ENCODE peak calls at places on chromosomes 7 and 10, in six cellular contexts. D is HEK293T; E is CD8-positive, alpha-beta memory T cell; Z is NCI-H446; F is naive thymus-derived CD8-positive, alpha-beta T cell; A is ACHN. N is an unnamed sample.

GRCh38 chr10:663844-664243 is 25.6 kb downstream of the DIP2C start:
- DNase-seq in D (no peak), E (no peak), Z (no peak), F (no peak), A (no peak), N (no peak)

GRCh38 chr10:90587081-90587491 is 270.8 kb downstream of the HTR7 start:
- DNase-seq in D (no peak), E (no peak), Z (no peak), F (no peak), A (no peak), N (peak)

GRCh38 chr7:32290015-32290414 is 200.2 kb downstream of the LSM5 start:
- DNase-seq in D (no peak), E (no peak), Z (peak), F (no peak), A (no peak), N (no peak)

GRCh38 chr7:28408105-28408973 is 4.0 kb upstream of the CREB5 start:
- DNase-seq in D (no peak), E (no peak), Z (no peak), F (no peak), A (no peak), N (peak)

GRCh38 chr10:86857097-86857825 is 100.2 kb downstream of the MMRN2 start:
- DNase-seq in D (no peak), E (no peak), Z (no peak), F (no peak), A (no peak), N (no peak)

GRCh38 chr10:112570585-112570984 is 123.6 kb downstream of the VTI1A start:
- DNase-seq in D (no peak), E (no peak), Z (no peak), F (no peak), A (no peak), N (no peak)

GRCh38 chr7:98165827-98166667 is 45.2 kb upstream of the BHLHA15 start:
- DNase-seq in D (peak), E (peak), Z (no peak), F (peak), A (peak), N (peak)

GRCh38 chr10:30103595-30104310 is 44.4 kb upstream of the JCAD start:
- DNase-seq in D (no peak), E (no peak), Z (no peak), F (no peak), A (no peak), N (no peak)

GRCh38 chr7:4203786-4204185 is 478.3 kb upstream of the FOXK1 start:
- DNase-seq in D (no peak), E (no peak), Z (no peak), F (no peak), A (no peak), N (no peak)

GRCh38 chr10:13776861-13777301 is 190.1 kb downstream of the PRPF18 start:
- DNase-seq in D (no peak), E (no peak), Z (no peak), F (no peak), A (no peak), N (peak)

GRCh38 chr7:26151650-26151952 is 397 bp upstream of the NFE2L3 start:
- DNase-seq in D (no peak), E (no peak), Z (no peak), F (no peak), A (no peak), N (no peak)

GRCh38 chr7:128271471-128272454 is 30.7 kb downstream of the LEP start:
- DNase-seq in D (no peak), E (no peak), Z (no peak), F (no peak), A (no peak), N (no peak)

GRCh38 chr7:149205690-149206381 is 10.5 kb downstream of the ZNF282 start:
- DNase-seq in D (no peak), E (no peak), Z (no peak), F (no peak), A (no peak), N (no peak)

GRCh38 chr7:130063036-130063435 is 7.3 kb upstream of the KLHDC10 start:
- DNase-seq in D (peak), E (peak), Z (peak), F (peak), A (peak), N (no peak)

GRCh38 chr7:83819911-83820310 is 171.0 kb upstream of the SEMA3E start:
- DNase-seq in D (no peak), E (no peak), Z (no peak), F (no peak), A (peak), N (no peak)

GRCh38 chr10:35435824-35436223 is 99.5 kb downstream of the CCNY start:
- DNase-seq in D (no peak), E (no peak), Z (no peak), F (no peak), A (no peak), N (no peak)

GRCh38 chr10:86931872-86932271 is 25.5 kb downstream of the MMRN2 start:
- DNase-seq in D (no peak), E (no peak), Z (no peak), F (no peak), A (no peak), N (no peak)

GRCh38 chr10:3678629-3679227 is 106.3 kb downstream of the KLF6 start:
- DNase-seq in D (no peak), E (no peak), Z (no peak), F (no peak), A (no peak), N (no peak)

GRCh38 chr10:58797356-58797755 is 284.7 kb downstream of the BICC1 start:
- DNase-seq in D (no peak), E (no peak), Z (no peak), F (no peak), A (no peak), N (no peak)

GRCh38 chr10:132447446-132448247 is 50.6 kb downstream of the PWWP2B start:
- DNase-seq in D (no peak), E (peak), Z (no peak), F (peak), A (peak), N (no peak)

GRCh38 chr7:27921081-27921836 is 181.3 kb downstream of the TAX1BP1 start:
- DNase-seq in D (peak), E (peak), Z (peak), F (no peak), A (peak), N (peak)

GRCh38 chr7:2169923-2170575 is 62.7 kb downstream of the MAD1L1 start:
- DNase-seq in D (no peak), E (no peak), Z (no peak), F (no peak), A (no peak), N (no peak)

GRCh38 chr7:918118-918425 is 36.4 kb downstream of the ADAP1 start:
- DNase-seq in D (no peak), E (no peak), Z (no peak), F (no peak), A (no peak), N (no peak)

GRCh38 chr10:52030051-52030867 is 283.8 kb upstream of the DKK1 start:
- DNase-seq in D (no peak), E (no peak), Z (no peak), F (no peak), A (no peak), N (no peak)

GRCh38 chr7:74569501-74570075 is 87.9 kb upstream of the GTF2I start:
- DNase-seq in D (no peak), E (no peak), Z (no peak), F (no peak), A (no peak), N (no peak)

GRCh38 chr7:151511946-151512345 is 7.7 kb downstream of the RHEB start:
- DNase-seq in D (no peak), E (no peak), Z (no peak), F (no peak), A (no peak), N (no peak)

GRCh38 chr7:63041786-63042185 is 956.9 kb upstream of the ZNF722 start:
- DNase-seq in D (no peak), E (no peak), Z (no peak), F (no peak), A (no peak), N (no peak)

GRCh38 chr7:65239707-65240352 is 133.8 kb upstream of the ZNF92 start:
- DNase-seq in D (peak), E (no peak), Z (no peak), F (no peak), A (peak), N (peak)

GRCh38 chr10:63219749-63220148 is 86.6 kb downstream of the NRBF2 start:
- DNase-seq in D (no peak), E (no peak), Z (no peak), F (no peak), A (no peak), N (no peak)

N was measured in Caki2.